ENCODE peak calls at places on chromosomes 6 and 20, in seven cellular contexts. One of them, this sample, is unnamed.
A peak's percentile ranks its signal among the peaks of the same experiment; 100 is the strongest.

GRCh38 chr6:158648682-158649131 is 1.1 kb upstream of the SYTL3 start:
- DNase-seq in DND-41: no peak
- DNase-seq in A673: no peak
- DNase-seq in endothelial cell of umbilical vein: no peak
- DNase-seq in MM.1S: no peak
- DNase-seq in brain microvascular endothelial cell: peak; percentile 76
- DNase-seq in astrocyte of the spinal cord: peak; percentile 92
- DNase-seq in this sample: peak; percentile 61

GRCh38 chr20:20699144-20699543 is 13.3 kb downstream of the RALGAPA2 start:
- DNase-seq in astrocyte of the spinal cord: peak; percentile 64
- DNase-seq in brain microvascular endothelial cell: no peak
- DNase-seq in A673: no peak
- DNase-seq in endothelial cell of umbilical vein: peak; percentile 28
- DNase-seq in DND-41: no peak
- DNase-seq in MM.1S: no peak
- DNase-seq in this sample: no peak

GRCh38 chr6:111949546-111949945 is 76.3 kb upstream of the FYN start:
- DNase-seq in brain microvascular endothelial cell: no peak
- DNase-seq in MM.1S: no peak
- DNase-seq in A673: no peak
- DNase-seq in astrocyte of the spinal cord: no peak
- DNase-seq in endothelial cell of umbilical vein: no peak
- DNase-seq in DND-41: no peak
- DNase-seq in this sample: no peak

GRCh38 chr20:63059684-63060056 is 52.9 kb upstream of the BHLHE23 start:
- DNase-seq in endothelial cell of umbilical vein: no peak
- DNase-seq in A673: no peak
- DNase-seq in MM.1S: no peak
- DNase-seq in brain microvascular endothelial cell: no peak
- DNase-seq in astrocyte of the spinal cord: no peak
- DNase-seq in DND-41: no peak
- DNase-seq in this sample: no peak

GRCh38 chr6:70110128-70111022 is 192.5 kb downstream of the COL9A1 start:
- DNase-seq in DND-41: no peak
- DNase-seq in brain microvascular endothelial cell: no peak
- DNase-seq in astrocyte of the spinal cord: peak; percentile 9
- DNase-seq in endothelial cell of umbilical vein: no peak
- DNase-seq in A673: no peak
- DNase-seq in MM.1S: no peak
- DNase-seq in this sample: no peak

GRCh38 chr20:23235173-23236027 is 115.2 kb upstream of the NXT1 start:
- DNase-seq in brain microvascular endothelial cell: no peak
- DNase-seq in DND-41: no peak
- DNase-seq in MM.1S: peak; percentile 13
- DNase-seq in A673: peak; percentile 63
- DNase-seq in astrocyte of the spinal cord: peak; percentile 52
- DNase-seq in endothelial cell of umbilical vein: peak; percentile 72
- DNase-seq in this sample: peak; percentile 45

GRCh38 chr6:128519132-128519930 is 1.1 kb downstream of the PTPRK start:
- DNase-seq in astrocyte of the spinal cord: peak; percentile 67
- DNase-seq in DND-41: no peak
- DNase-seq in A673: peak; percentile 62
- DNase-seq in endothelial cell of umbilical vein: peak; percentile 69
- DNase-seq in brain microvascular endothelial cell: no peak
- DNase-seq in MM.1S: peak; percentile 76
- DNase-seq in this sample: peak; percentile 15

GRCh38 chr6:48611332-48611731 is 500.3 kb upstream of the PTCHD4 start:
- DNase-seq in endothelial cell of umbilical vein: peak; percentile 69
- DNase-seq in brain microvascular endothelial cell: peak; percentile 14
- DNase-seq in astrocyte of the spinal cord: peak; percentile 69
- DNase-seq in DND-41: no peak
- DNase-seq in MM.1S: no peak
- DNase-seq in A673: no peak
- DNase-seq in this sample: no peak

GRCh38 chr6:39379026-39379425 is 56.5 kb upstream of the KCNK16 start:
- DNase-seq in endothelial cell of umbilical vein: no peak
- DNase-seq in astrocyte of the spinal cord: no peak
- DNase-seq in MM.1S: no peak
- DNase-seq in brain microvascular endothelial cell: no peak
- DNase-seq in A673: no peak
- DNase-seq in DND-41: no peak
- DNase-seq in this sample: no peak

GRCh38 chr6:149919834-149920225 is 3.1 kb downstream of the RAET1G start:
- DNase-seq in endothelial cell of umbilical vein: no peak
- DNase-seq in A673: no peak
- DNase-seq in brain microvascular endothelial cell: no peak
- DNase-seq in astrocyte of the spinal cord: no peak
- DNase-seq in DND-41: no peak
- DNase-seq in MM.1S: no peak
- DNase-seq in this sample: no peak

GRCh38 chr6:157714153-157714490 is 108.9 kb upstream of the SNX9 start:
- DNase-seq in MM.1S: no peak
- DNase-seq in A673: no peak
- DNase-seq in astrocyte of the spinal cord: peak; percentile 62
- DNase-seq in DND-41: no peak
- DNase-seq in brain microvascular endothelial cell: no peak
- DNase-seq in endothelial cell of umbilical vein: no peak
- DNase-seq in this sample: no peak

GRCh38 chr6:41470341-41471063 is 75.7 kb upstream of the FOXP4 start:
- DNase-seq in MM.1S: no peak
- DNase-seq in A673: peak; percentile 82
- DNase-seq in astrocyte of the spinal cord: peak; percentile 29
- DNase-seq in brain microvascular endothelial cell: peak; percentile 51
- DNase-seq in endothelial cell of umbilical vein: no peak
- DNase-seq in DND-41: no peak
- DNase-seq in this sample: no peak

GRCh38 chr20:55540013-55540412 is 465.3 kb downstream of the CBLN4 start:
- DNase-seq in MM.1S: no peak
- DNase-seq in DND-41: no peak
- DNase-seq in A673: no peak
- DNase-seq in brain microvascular endothelial cell: no peak
- DNase-seq in astrocyte of the spinal cord: no peak
- DNase-seq in endothelial cell of umbilical vein: no peak
- DNase-seq in this sample: no peak

GRCh38 chr6:15279047-15279661 is 33.3 kb downstream of the JARID2 start:
- DNase-seq in MM.1S: no peak
- DNase-seq in brain microvascular endothelial cell: no peak
- DNase-seq in endothelial cell of umbilical vein: no peak
- DNase-seq in DND-41: no peak
- DNase-seq in A673: no peak
- DNase-seq in astrocyte of the spinal cord: no peak
- DNase-seq in this sample: no peak

GRCh38 chr6:15283986-15284361 is 38.1 kb downstream of the JARID2 start:
- DNase-seq in astrocyte of the spinal cord: peak; percentile 72
- DNase-seq in MM.1S: no peak
- DNase-seq in A673: no peak
- DNase-seq in brain microvascular endothelial cell: no peak
- DNase-seq in endothelial cell of umbilical vein: no peak
- DNase-seq in DND-41: no peak
- DNase-seq in this sample: no peak

GRCh38 chr6:15280961-15281360 is 35.1 kb downstream of the JARID2 start:
- DNase-seq in astrocyte of the spinal cord: no peak
- DNase-seq in A673: no peak
- DNase-seq in MM.1S: no peak
- DNase-seq in endothelial cell of umbilical vein: no peak
- DNase-seq in brain microvascular endothelial cell: no peak
- DNase-seq in DND-41: no peak
- DNase-seq in this sample: no peak

GRCh38 chr6:15282334-15282733 is 36.5 kb downstream of the JARID2 start:
- DNase-seq in brain microvascular endothelial cell: no peak
- DNase-seq in MM.1S: no peak
- DNase-seq in endothelial cell of umbilical vein: no peak
- DNase-seq in astrocyte of the spinal cord: no peak
- DNase-seq in A673: no peak
- DNase-seq in DND-41: no peak
- DNase-seq in this sample: no peak

GRCh38 chr6:15280023-15280422 is 34.2 kb downstream of the JARID2 start:
- DNase-seq in astrocyte of the spinal cord: peak; percentile 72
- DNase-seq in A673: no peak
- DNase-seq in MM.1S: no peak
- DNase-seq in brain microvascular endothelial cell: no peak
- DNase-seq in endothelial cell of umbilical vein: peak; percentile 36
- DNase-seq in DND-41: no peak
- DNase-seq in this sample: no peak
- TF ChIP-seq CTCF in astrocyte of the spinal cord: no peak
- TF ChIP-seq CTCF in A673: no peak
- TF ChIP-seq CTCF in MM.1S: no peak
- TF ChIP-seq CTCF in brain microvascular endothelial cell: no peak
- TF ChIP-seq CTCF in endothelial cell of umbilical vein: no peak
- TF ChIP-seq CTCF in DND-41: no peak
- TF ChIP-seq CTCF in this sample: no peak

GRCh38 chr6:3523288-3523670 is 66.4 kb upstream of the SLC22A23 start:
- DNase-seq in astrocyte of the spinal cord: no peak
- DNase-seq in DND-41: no peak
- DNase-seq in MM.1S: no peak
- DNase-seq in endothelial cell of umbilical vein: no peak
- DNase-seq in brain microvascular endothelial cell: no peak
- DNase-seq in A673: no peak
- DNase-seq in this sample: no peak

GRCh38 chr6:3524461-3524860 is 67.6 kb upstream of the SLC22A23 start:
- DNase-seq in DND-41: no peak
- DNase-seq in MM.1S: no peak
- DNase-seq in endothelial cell of umbilical vein: no peak
- DNase-seq in A673: no peak
- DNase-seq in astrocyte of the spinal cord: no peak
- DNase-seq in brain microvascular endothelial cell: no peak
- DNase-seq in this sample: no peak

GRCh38 chr6:3525915-3526314 is 69.1 kb upstream of the SLC22A23 start:
- DNase-seq in A673: no peak
- DNase-seq in endothelial cell of umbilical vein: no peak
- DNase-seq in brain microvascular endothelial cell: no peak
- DNase-seq in astrocyte of the spinal cord: no peak
- DNase-seq in MM.1S: no peak
- DNase-seq in DND-41: no peak
- DNase-seq in this sample: no peak

GRCh38 chr6:3522561-3523287 is 65.9 kb upstream of the SLC22A23 start:
- DNase-seq in A673: no peak
- DNase-seq in endothelial cell of umbilical vein: no peak
- DNase-seq in astrocyte of the spinal cord: peak; percentile 88
- DNase-seq in DND-41: no peak
- DNase-seq in MM.1S: no peak
- DNase-seq in brain microvascular endothelial cell: no peak
- DNase-seq in this sample: no peak

DNA sequence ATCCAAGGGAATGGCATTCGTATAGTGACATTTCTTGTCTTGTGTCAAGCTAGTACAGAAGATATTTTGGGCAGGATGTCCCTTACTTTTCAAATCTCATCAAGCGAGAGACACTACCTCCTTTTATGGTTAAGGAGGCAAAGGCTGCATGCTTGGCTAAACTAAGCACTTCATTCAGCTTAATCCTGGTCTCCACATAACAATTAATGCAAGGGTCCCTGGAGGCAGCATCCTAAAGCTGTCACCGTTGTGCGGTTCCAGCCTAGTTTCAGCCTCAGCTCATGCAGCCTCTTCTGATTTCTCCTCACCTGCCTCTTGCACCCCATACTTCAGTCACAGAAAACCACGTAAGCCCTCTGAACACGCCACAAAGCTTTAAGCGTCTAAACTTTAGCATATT is 67.1 kb upstream of the SLC22A23 start:
- DNase-seq in brain microvascular endothelial cell: no peak
- DNase-seq in astrocyte of the spinal cord: no peak
- DNase-seq in DND-41: no peak
- DNase-seq in MM.1S: no peak
- DNase-seq in A673: no peak
- DNase-seq in endothelial cell of umbilical vein: no peak
- DNase-seq in this sample: no peak
- TF ChIP-seq CTCF in brain microvascular endothelial cell: no peak
- TF ChIP-seq CTCF in astrocyte of the spinal cord: no peak
- TF ChIP-seq CTCF in DND-41: no peak
- TF ChIP-seq CTCF in MM.1S: no peak
- TF ChIP-seq CTCF in A673: no peak
- TF ChIP-seq CTCF in endothelial cell of umbilical vein: no peak
- TF ChIP-seq CTCF in this sample: no peak

GRCh38 chr20:47605673-47606413 is 104.2 kb downstream of the NCOA3 start:
- DNase-seq in astrocyte of the spinal cord: no peak
- DNase-seq in MM.1S: no peak
- DNase-seq in DND-41: no peak
- DNase-seq in A673: no peak
- DNase-seq in brain microvascular endothelial cell: no peak
- DNase-seq in endothelial cell of umbilical vein: no peak
- DNase-seq in this sample: no peak

GRCh38 chr20:47606414-47607207 is 104.9 kb downstream of the NCOA3 start:
- DNase-seq in MM.1S: no peak
- DNase-seq in brain microvascular endothelial cell: no peak
- DNase-seq in A673: no peak
- DNase-seq in endothelial cell of umbilical vein: no peak
- DNase-seq in DND-41: no peak
- DNase-seq in astrocyte of the spinal cord: no peak
- DNase-seq in this sample: no peak

GRCh38 chr20:47610945-47611250 is 109.2 kb downstream of the NCOA3 start:
- DNase-seq in endothelial cell of umbilical vein: no peak
- DNase-seq in brain microvascular endothelial cell: no peak
- DNase-seq in MM.1S: no peak
- DNase-seq in astrocyte of the spinal cord: no peak
- DNase-seq in DND-41: no peak
- DNase-seq in A673: no peak
- DNase-seq in this sample: no peak

GRCh38 chr20:47610247-47610944 is 108.7 kb downstream of the NCOA3 start:
- DNase-seq in A673: peak; percentile 27
- DNase-seq in MM.1S: peak; percentile 32
- DNase-seq in DND-41: no peak
- DNase-seq in endothelial cell of umbilical vein: peak; percentile 93
- DNase-seq in brain microvascular endothelial cell: peak; percentile 89
- DNase-seq in astrocyte of the spinal cord: peak; percentile 88
- DNase-seq in this sample: peak; percentile 69

DNA sequence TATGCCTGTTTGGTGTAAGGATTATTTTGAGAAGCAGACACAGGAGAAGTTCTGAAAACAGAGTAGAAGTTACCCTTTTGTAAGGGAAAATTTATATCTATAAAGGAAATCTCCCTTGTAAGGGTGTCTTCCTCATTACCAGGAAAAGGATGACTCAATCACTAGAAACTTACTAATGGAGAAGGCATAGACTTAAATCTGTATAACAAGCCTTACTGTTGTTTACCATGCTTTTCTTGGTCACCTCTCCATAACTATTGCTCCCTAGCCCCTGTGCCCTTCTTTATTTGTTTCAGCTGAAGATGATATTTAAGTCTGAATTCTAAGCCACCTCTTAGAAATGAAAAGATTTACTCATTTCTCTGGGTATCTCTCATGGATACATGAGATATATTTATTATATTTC is 105.5 kb downstream of the NCOA3 start:
- DNase-seq in brain microvascular endothelial cell: no peak
- DNase-seq in DND-41: no peak
- DNase-seq in endothelial cell of umbilical vein: peak; percentile 68
- DNase-seq in MM.1S: no peak
- DNase-seq in astrocyte of the spinal cord: peak; percentile 55
- DNase-seq in A673: peak; percentile 51
- DNase-seq in this sample: no peak
- TF ChIP-seq CTCF in brain microvascular endothelial cell: no peak
- TF ChIP-seq CTCF in DND-41: no peak
- TF ChIP-seq CTCF in endothelial cell of umbilical vein: no peak
- TF ChIP-seq CTCF in MM.1S: no peak
- TF ChIP-seq CTCF in astrocyte of the spinal cord: no peak
- TF ChIP-seq CTCF in A673: no peak
- TF ChIP-seq CTCF in this sample: no peak

DNA sequence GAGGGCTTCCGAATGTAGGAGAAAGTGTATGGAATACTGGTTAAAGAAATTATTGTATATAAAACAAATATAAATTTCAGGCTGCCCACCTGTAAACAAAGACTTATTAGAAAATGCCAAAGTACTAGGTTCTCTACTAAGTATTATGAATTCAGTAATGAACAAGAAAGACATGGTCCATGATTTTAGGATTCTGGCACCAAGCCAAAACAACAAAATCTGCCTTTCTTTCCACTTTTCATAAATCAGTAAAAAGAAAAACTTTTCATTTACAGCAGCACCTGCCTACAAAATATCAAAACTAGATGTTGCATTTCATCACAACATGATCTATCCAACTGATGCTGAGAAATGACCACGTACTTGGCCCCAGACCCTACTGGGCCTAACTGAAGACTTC is 14.5 kb upstream of the SNRPB start:
- DNase-seq in A673: no peak
- DNase-seq in endothelial cell of umbilical vein: no peak
- DNase-seq in DND-41: no peak
- DNase-seq in astrocyte of the spinal cord: no peak
- DNase-seq in brain microvascular endothelial cell: no peak
- DNase-seq in MM.1S: no peak
- DNase-seq in this sample: no peak
- TF ChIP-seq CTCF in A673: no peak
- TF ChIP-seq CTCF in endothelial cell of umbilical vein: no peak
- TF ChIP-seq CTCF in DND-41: no peak
- TF ChIP-seq CTCF in astrocyte of the spinal cord: no peak
- TF ChIP-seq CTCF in brain microvascular endothelial cell: no peak
- TF ChIP-seq CTCF in MM.1S: no peak
- TF ChIP-seq CTCF in this sample: no peak